ENCODE peak calls at places on chromosomes 7 and 10, in five cellular contexts. One of them, this sample, is unnamed.

GRCh38 chr7:255038-255435 is 34.9 kb upstream of the FOXL3 start:
- DNase-seq in AG10803: no peak
- DNase-seq in amniotic stem cell: no peak
- DNase-seq in tibial nerve: no peak
- DNase-seq in ELF-1: no peak
- DNase-seq in this sample: no peak

GRCh38 chr7:107687656-107688055 is 27.0 kb downstream of the SLC26A4 start:
- DNase-seq in AG10803: no peak
- DNase-seq in amniotic stem cell: no peak
- DNase-seq in tibial nerve: no peak
- DNase-seq in ELF-1: no peak
- DNase-seq in this sample: no peak

GRCh38 chr10:69807696-69808095 is 6.0 kb downstream of the COL13A1 start:
- DNase-seq in AG10803: peak
- DNase-seq in amniotic stem cell: no peak
- DNase-seq in tibial nerve: no peak
- DNase-seq in ELF-1: peak
- DNase-seq in this sample: no peak

GRCh38 chr10:1643911-1644810 is 93.2 kb downstream of the ADARB2 start:
- DNase-seq in AG10803: no peak
- DNase-seq in amniotic stem cell: no peak
- DNase-seq in tibial nerve: no peak
- DNase-seq in ELF-1: no peak
- DNase-seq in this sample: no peak

GRCh38 chr10:8444630-8445029 is 390.1 kb downstream of the GATA3 start:
- DNase-seq in AG10803: no peak
- DNase-seq in amniotic stem cell: no peak
- DNase-seq in tibial nerve: no peak
- DNase-seq in ELF-1: peak
- DNase-seq in this sample: peak

GRCh38 chr7:55100172-55100961 is 81.5 kb downstream of the EGFR start:
- DNase-seq in AG10803: no peak
- DNase-seq in amniotic stem cell: no peak
- DNase-seq in tibial nerve: peak
- DNase-seq in ELF-1: no peak
- DNase-seq in this sample: no peak

GRCh38 chr10:43383204-43383971 is 12.0 kb downstream of the FXYD4 start:
- DNase-seq in AG10803: peak
- DNase-seq in amniotic stem cell: no peak
- DNase-seq in tibial nerve: no peak
- DNase-seq in ELF-1: no peak
- DNase-seq in this sample: no peak

GRCh38 chr7:149573519-149573918 is 75.9 kb upstream of the ZNF746 start:
- DNase-seq in AG10803: no peak
- DNase-seq in amniotic stem cell: no peak
- DNase-seq in tibial nerve: no peak
- DNase-seq in ELF-1: no peak
- DNase-seq in this sample: no peak

GRCh38 chr10:72692897-72693598 is 1.1 kb downstream of the MCU start:
- DNase-seq in AG10803: peak
- DNase-seq in amniotic stem cell: no peak
- DNase-seq in tibial nerve: no peak
- DNase-seq in ELF-1: no peak
- DNase-seq in this sample: peak

GRCh38 chr10:112951349-112952281 is 1.6 kb downstream of the TCF7L2 start:
- DNase-seq in AG10803: peak
- DNase-seq in amniotic stem cell: no peak
- DNase-seq in tibial nerve: peak
- DNase-seq in ELF-1: peak
- DNase-seq in this sample: peak

GRCh38 chr7:100435401-100436304 is 644 bp downstream of the PPP1R35 start:
- DNase-seq in AG10803: peak
- DNase-seq in amniotic stem cell: no peak
- DNase-seq in tibial nerve: no peak
- DNase-seq in ELF-1: peak
- DNase-seq in this sample: peak

GRCh38 chr10:126468876-126469643 is 80.8 kb upstream of the ADAM12 start:
- DNase-seq in AG10803: peak
- DNase-seq in amniotic stem cell: no peak
- DNase-seq in tibial nerve: no peak
- DNase-seq in ELF-1: no peak
- DNase-seq in this sample: no peak

GRCh38 chr7:43869898-43870240 is 552 bp upstream of the MRPS24 start:
- DNase-seq in AG10803: peak
- DNase-seq in amniotic stem cell: peak
- DNase-seq in tibial nerve: no peak
- DNase-seq in ELF-1: no peak
- DNase-seq in this sample: no peak

GRCh38 chr7:148116954-148117353 is 473.6 kb upstream of the C7orf33 start:
- DNase-seq in AG10803: peak
- DNase-seq in amniotic stem cell: no peak
- DNase-seq in tibial nerve: no peak
- DNase-seq in ELF-1: no peak
- DNase-seq in this sample: no peak

GRCh38 chr7:153503093-153503492 is 549.1 kb upstream of the DPP6 start:
- DNase-seq in AG10803: no peak
- DNase-seq in amniotic stem cell: no peak
- DNase-seq in tibial nerve: no peak
- DNase-seq in ELF-1: no peak
- DNase-seq in this sample: no peak

GRCh38 chr7:148854975-148855374 is 29.1 kb downstream of the EZH2 start:
- DNase-seq in AG10803: no peak
- DNase-seq in amniotic stem cell: no peak
- DNase-seq in tibial nerve: no peak
- DNase-seq in ELF-1: no peak
- DNase-seq in this sample: no peak

GRCh38 chr7:75642810-75643486 is 95.8 kb downstream of the HIP1 start:
- DNase-seq in AG10803: peak
- DNase-seq in amniotic stem cell: no peak
- DNase-seq in tibial nerve: no peak
- DNase-seq in ELF-1: peak
- DNase-seq in this sample: peak

GRCh38 chr10:110901954-110902819 is 16.8 kb downstream of the BBIP1 start:
- DNase-seq in AG10803: peak
- DNase-seq in amniotic stem cell: no peak
- DNase-seq in tibial nerve: no peak
- DNase-seq in ELF-1: no peak
- DNase-seq in this sample: no peak

GRCh38 chr10:72353963-72354355 is 760 bp downstream of the DNAJB12 start:
- DNase-seq in AG10803: peak
- DNase-seq in amniotic stem cell: no peak
- DNase-seq in tibial nerve: no peak
- DNase-seq in ELF-1: peak
- DNase-seq in this sample: peak

GRCh38 chr7:46558482-46559193 is 637.6 kb upstream of the IGFBP3 start:
- DNase-seq in AG10803: peak
- DNase-seq in amniotic stem cell: no peak
- DNase-seq in tibial nerve: no peak
- DNase-seq in ELF-1: no peak
- DNase-seq in this sample: no peak

This sample was measured in neural progenitor cell.